ENCODE peak calls at places on chromosomes 4 and X, in four cellular contexts. One of them, this sample, is unnamed.

GRCh38 chrX:106752101-106752678 is 25.7 kb downstream of the RNF128 start:
- DNase-seq in breast epithelium: no peak
- DNase-seq in neural progenitor cell: peak; percentile 42
- DNase-seq in colonic mucosa: no peak
- DNase-seq in this sample: peak; percentile 0

GRCh38 chr4:57355066-57355465 is 244.9 kb upstream of the IGFBP7 start:
- DNase-seq in breast epithelium: no peak
- DNase-seq in neural progenitor cell: no peak
- DNase-seq in colonic mucosa: no peak
- DNase-seq in this sample: no peak

GRCh38 chr4:80071643-80072606 is 1.1 kb downstream of the ANTXR2 start:
- DNase-seq in breast epithelium: peak; percentile 52
- DNase-seq in neural progenitor cell: peak; percentile 67
- DNase-seq in colonic mucosa: peak; percentile 73
- DNase-seq in this sample: peak; percentile 61

GRCh38 chr4:80215449-80216052 is 18.2 kb downstream of the PRDM8 start:
- DNase-seq in breast epithelium: no peak
- DNase-seq in neural progenitor cell: no peak
- DNase-seq in colonic mucosa: no peak
- DNase-seq in this sample: peak; percentile 14

GRCh38 chr4:170868191-170868590 is 778.4 kb upstream of the AADAT start:
- DNase-seq in breast epithelium: no peak
- DNase-seq in neural progenitor cell: no peak
- DNase-seq in colonic mucosa: no peak
- DNase-seq in this sample: no peak

GRCh38 chr4:140156529-140157171 is 2.7 kb upstream of the MAML3 start:
- DNase-seq in breast epithelium: no peak
- DNase-seq in neural progenitor cell: no peak
- DNase-seq in colonic mucosa: no peak
- DNase-seq in this sample: peak; percentile 52

GRCh38 chrX:103585421-103586313 is at the start of gene TCEAL4:
- DNase-seq in breast epithelium: peak; percentile 66
- DNase-seq in neural progenitor cell: peak; percentile 60
- DNase-seq in colonic mucosa: peak; percentile 62
- DNase-seq in this sample: peak; percentile 49

GRCh38 chr4:76504613-76505465 is 69.8 kb downstream of the SHROOM3 start:
- DNase-seq in breast epithelium: no peak
- DNase-seq in neural progenitor cell: peak; percentile 53
- DNase-seq in colonic mucosa: no peak
- DNase-seq in this sample: peak; percentile 59

GRCh38 chr4:169315530-169316306 is 45.0 kb upstream of the SH3RF1 start:
- DNase-seq in breast epithelium: no peak
- DNase-seq in neural progenitor cell: no peak
- DNase-seq in colonic mucosa: no peak
- DNase-seq in this sample: no peak

GRCh38 chr4:127188847-127189246 is 443.9 kb upstream of the INTU start:
- DNase-seq in breast epithelium: no peak
- DNase-seq in neural progenitor cell: peak; percentile 16
- DNase-seq in colonic mucosa: no peak
- DNase-seq in this sample: no peak

GRCh38 chrX:118373538-118373937 is 27.6 kb downstream of the WDR44 start:
- DNase-seq in breast epithelium: no peak
- DNase-seq in neural progenitor cell: peak; percentile 25
- DNase-seq in colonic mucosa: no peak
- DNase-seq in this sample: no peak

GRCh38 chrX:19846995-19847790 is 40.2 kb downstream of the SH3KBP1 start:
- DNase-seq in breast epithelium: no peak
- DNase-seq in neural progenitor cell: no peak
- DNase-seq in colonic mucosa: no peak
- DNase-seq in this sample: peak; percentile 76

GRCh38 chr4:171846232-171846631 is 33.0 kb downstream of the GALNTL6 start:
- DNase-seq in breast epithelium: no peak
- DNase-seq in neural progenitor cell: peak; percentile 83
- DNase-seq in colonic mucosa: peak; percentile 52
- DNase-seq in this sample: peak; percentile 79

GRCh38 chr4:91734682-91735081 is 569.1 kb upstream of the GRID2 start:
- DNase-seq in breast epithelium: no peak
- DNase-seq in neural progenitor cell: no peak
- DNase-seq in colonic mucosa: no peak
- DNase-seq in this sample: no peak
- TF ChIP-seq CTCF in breast epithelium: no peak
- TF ChIP-seq CTCF in neural progenitor cell: peak; percentile 14
- TF ChIP-seq CTCF in colonic mucosa: peak; percentile 7
- TF ChIP-seq CTCF in this sample: no peak

DNA sequence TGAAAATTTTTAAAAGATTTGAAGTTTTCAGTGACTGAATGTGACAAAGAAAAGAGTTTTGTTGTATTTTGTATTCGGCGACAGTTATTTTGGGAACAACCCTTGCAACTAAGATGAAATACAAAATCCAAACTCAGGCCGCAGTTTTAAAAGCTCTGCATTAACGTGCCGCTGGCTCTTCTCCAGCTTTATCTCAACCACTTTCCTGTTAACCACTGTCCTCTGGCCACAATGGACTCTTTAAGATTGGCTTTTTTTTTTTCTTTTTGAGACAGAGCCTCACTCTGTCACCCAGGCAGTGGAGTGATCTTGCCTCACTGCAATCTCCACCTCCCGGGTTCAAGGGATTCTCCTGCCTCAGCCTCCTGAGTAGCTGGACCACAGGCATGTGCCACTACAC is 22.1 kb upstream of the AMTN start:
- DNase-seq in breast epithelium: no peak
- DNase-seq in neural progenitor cell: no peak
- DNase-seq in colonic mucosa: no peak
- DNase-seq in this sample: no peak
- H3K4me3 ChIP-seq in breast epithelium: no peak overlapping the region
- H3K4me3 ChIP-seq in neural progenitor cell: no peak overlapping the region
- H3K4me3 ChIP-seq in colonic mucosa: no peak overlapping the region
- H3K4me3 ChIP-seq in this sample: no peak overlapping the region

GRCh38 chrX:102129473-102129872 is 4.0 kb downstream of the TCEAL2 start:
- DNase-seq in breast epithelium: no peak
- DNase-seq in neural progenitor cell: no peak
- DNase-seq in colonic mucosa: no peak
- DNase-seq in this sample: no peak
- TF ChIP-seq CTCF in breast epithelium: peak; percentile 11
- TF ChIP-seq CTCF in neural progenitor cell: peak; percentile 39
- TF ChIP-seq CTCF in colonic mucosa: peak; percentile 23
- TF ChIP-seq CTCF in this sample: peak; percentile 4

DNA sequence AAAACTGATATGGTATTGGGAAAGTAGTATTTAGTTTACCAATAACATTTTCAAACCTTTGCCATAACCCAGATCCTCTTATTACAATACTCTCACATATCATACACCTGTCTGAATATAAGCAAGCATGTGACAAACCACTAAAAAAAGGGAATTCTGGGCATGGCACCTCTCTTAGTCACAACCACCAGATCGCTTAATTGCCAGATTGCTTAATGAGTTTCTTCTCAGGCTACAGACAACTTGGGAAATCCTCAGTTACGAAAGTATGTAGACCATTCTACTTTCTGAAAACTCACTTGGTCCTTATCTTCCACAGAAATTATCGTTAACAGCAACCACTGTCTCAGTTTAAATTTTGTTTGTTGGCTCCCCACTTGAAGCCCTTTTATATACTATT is 2.1 kb downstream of the NAF1 start:
- DNase-seq in breast epithelium: no peak
- DNase-seq in neural progenitor cell: no peak
- DNase-seq in colonic mucosa: no peak
- DNase-seq in this sample: peak; percentile 6
- H3K4me3 ChIP-seq in breast epithelium: peak overlapping the region; percentile 79
- H3K4me3 ChIP-seq in neural progenitor cell: peak overlapping the region; percentile 85
- H3K4me3 ChIP-seq in colonic mucosa: no peak overlapping the region
- H3K4me3 ChIP-seq in this sample: peak overlapping the region; percentile 70

GRCh38 chr4:152909901-152910300 is 26.2 kb upstream of the FHDC1 start:
- DNase-seq in breast epithelium: no peak
- DNase-seq in neural progenitor cell: no peak
- DNase-seq in colonic mucosa: no peak
- DNase-seq in this sample: no peak

GRCh38 chr4:152910521-152910920 is 25.6 kb upstream of the FHDC1 start:
- DNase-seq in breast epithelium: no peak
- DNase-seq in neural progenitor cell: no peak
- DNase-seq in colonic mucosa: no peak
- DNase-seq in this sample: no peak
- TF ChIP-seq CTCF in breast epithelium: no peak
- TF ChIP-seq CTCF in neural progenitor cell: no peak
- TF ChIP-seq CTCF in colonic mucosa: no peak
- TF ChIP-seq CTCF in this sample: no peak

GRCh38 chr4:23194751-23195150 is 502.0 kb downstream of the GBA3 start:
- DNase-seq in breast epithelium: no peak
- DNase-seq in neural progenitor cell: no peak
- DNase-seq in colonic mucosa: no peak
- DNase-seq in this sample: no peak
- H3K4me3 ChIP-seq in breast epithelium: no peak overlapping the region
- H3K4me3 ChIP-seq in neural progenitor cell: no peak overlapping the region
- H3K4me3 ChIP-seq in colonic mucosa: no peak overlapping the region
- H3K4me3 ChIP-seq in this sample: no peak overlapping the region

GRCh38 chr4:176099314-176099713 is 33.7 kb downstream of the WDR17 start:
- DNase-seq in breast epithelium: no peak
- DNase-seq in neural progenitor cell: no peak
- DNase-seq in colonic mucosa: no peak
- DNase-seq in this sample: no peak
- TF ChIP-seq CTCF in breast epithelium: no peak
- TF ChIP-seq CTCF in neural progenitor cell: peak; percentile 37
- TF ChIP-seq CTCF in colonic mucosa: no peak
- TF ChIP-seq CTCF in this sample: no peak